ENCODE peak calls at places on chromosome 21, in six cellular contexts. U is hippocampal formation, O is left ventricle myocardium inferior, R is lower leg skin, V is astrocyte of the spinal cord, Z is iris pigment epithelial cell. H is an unnamed sample.

GRCh38 chr21:19181604-19182140 is 778.1 kb upstream of the TMPRSS15 start:
- DNase-seq in Z (no peak), V (no peak), O (no peak), U (no peak), R (no peak), H (no peak)

GRCh38 chr21:45973475-45974072 is 8.0 kb upstream of the COL6A1 start:
- DNase-seq in R (peak), O (peak), V (peak), Z (peak), U (no peak), H (peak)

GRCh38 chr21:29403922-29404538 is 105.3 kb downstream of the BACH1 start:
- DNase-seq in V (no peak), Z (peak), O (no peak), R (no peak), U (no peak), H (no peak)

GRCh38 chr21:38843806-38844479 is 38.2 kb downstream of the ETS2 start:
- DNase-seq in U (no peak), Z (peak), O (no peak), R (no peak), V (peak), H (no peak)

GRCh38 chr21:44919111-44919912 is 1.4 kb downstream of the ITGB2 start:
- DNase-seq in V (no peak), U (no peak), O (peak), Z (no peak), R (no peak), H (no peak)

GRCh38 chr21:25647632-25648031 is 8.6 kb downstream of the JAM2 start:
- DNase-seq in V (no peak), Z (no peak), R (no peak), U (no peak), O (no peak), H (no peak)

GRCh38 chr21:39087976-39088370 is 95.3 kb downstream of the PSMG1 start:
- DNase-seq in U (no peak), Z (no peak), O (no peak), V (no peak), R (no peak), H (no peak)

GRCh38 chr21:34846601-34847112 is 177.9 kb downstream of the CLIC6 start:
- DNase-seq in U (no peak), Z (peak), R (peak), O (no peak), V (peak), H (no peak)

GRCh38 chr21:43919283-43919682 is 54.3 kb downstream of the AGPAT3 start:
- DNase-seq in O (no peak), R (no peak), U (no peak), V (no peak), Z (no peak), H (no peak)

GRCh38 chr21:14092834-14093560 is 117.8 kb downstream of the LIPI start:
- DNase-seq in U (no peak), V (no peak), Z (no peak), R (peak), O (no peak), H (no peak)

GRCh38 chr21:44300262-44300959 is 558 bp downstream of the PFKL start:
- DNase-seq in Z (peak), O (peak), V (peak), R (peak), U (peak), H (peak)

GRCh38 chr21:37484535-37485474 is 118.2 kb downstream of the DYRK1A start:
- DNase-seq in U (no peak), R (no peak), V (no peak), O (no peak), Z (no peak), H (no peak)

GRCh38 chr21:22691643-22692042 is 1693.4 kb downstream of the NCAM2 start:
- DNase-seq in O (no peak), V (no peak), Z (no peak), R (no peak), U (no peak), H (no peak)

GRCh38 chr21:36718951-36719501 is 20.1 kb downstream of the SIM2 start:
- DNase-seq in Z (no peak), U (peak), O (no peak), V (no peak), R (no peak), H (no peak)

GRCh38 chr21:39384674-39385298 is 35.9 kb upstream of the HMGN1 start:
- DNase-seq in O (no peak), U (no peak), V (peak), R (no peak), Z (peak), H (no peak)

GRCh38 chr21:18164933-18165332 is 79.7 kb upstream of the CHODL start:
- DNase-seq in U (no peak), V (no peak), Z (no peak), R (no peak), O (no peak), H (no peak)

GRCh38 chr21:42503711-42504110 is 7.7 kb upstream of the RSPH1 start:
- DNase-seq in O (no peak), U (no peak), R (no peak), Z (no peak), V (no peak), H (no peak)

GRCh38 chr21:38999148-38999547 is 184.1 kb downstream of the PSMG1 start:
- DNase-seq in U (no peak), V (no peak), Z (no peak), R (no peak), O (no peak), H (no peak)

GRCh38 chr21:14453339-14453738 is 70.4 kb upstream of the HSPA13 start:
- DNase-seq in Z (no peak), O (no peak), U (no peak), R (no peak), V (no peak), H (peak)

GRCh38 chr21:28974531-28975227 is 18.0 kb downstream of the LTN1 start:
- DNase-seq in Z (no peak), V (no peak), O (no peak), R (no peak), U (no peak), H (no peak)

GRCh38 chr21:25118648-25119047 is 488.6 kb downstream of the MRPL39 start:
- DNase-seq in Z (no peak), R (no peak), U (no peak), V (no peak), O (no peak), H (no peak)

GRCh38 chr21:26148071-26148470 is 22.5 kb downstream of the APP start:
- DNase-seq in R (no peak), V (no peak), Z (no peak), O (no peak), U (no peak), H (no peak)

GRCh38 chr21:33698088-33698487 is 55.8 kb downstream of the ITSN1 start:
- DNase-seq in Z (no peak), R (no peak), V (no peak), O (no peak), U (no peak), H (no peak)

GRCh38 chr21:40334159-40334558 is 466.9 kb downstream of the PCP4 start:
- DNase-seq in O (no peak), Z (no peak), R (no peak), U (no peak), V (no peak), H (no peak)

GRCh38 chr21:41523175-41523574 is 15.2 kb upstream of the TMPRSS2 start:
- DNase-seq in R (peak), V (no peak), O (no peak), Z (no peak), U (no peak), H (no peak)

GRCh38 chr21:26405071-26405470 is 168.0 kb downstream of the CYYR1 start:
- DNase-seq in V (peak), Z (peak), O (no peak), R (no peak), U (no peak), H (no peak)

GRCh38 chr21:39444406-39445145 is 1.0 kb downstream of the LCA5L start:
- DNase-seq in R (no peak), V (peak), U (no peak), O (no peak), Z (peak), H (no peak)

GRCh38 chr21:25573409-25574206 is 33.7 kb downstream of the MRPL39 start:
- DNase-seq in R (no peak), O (no peak), V (peak), Z (peak), U (peak), H (peak)

GRCh38 chr21:29423521-29423920 is 124.8 kb downstream of the BACH1 start:
- DNase-seq in U (no peak), R (no peak), V (no peak), Z (no peak), O (no peak), H (no peak)

GRCh38 chr21:41506526-41507520 is 1.1 kb downstream of the TMPRSS2 start:
- DNase-seq in O (no peak), Z (no peak), R (no peak), U (no peak), V (no peak), H (no peak)

GRCh38 chr21:35611752-35612151 is 448.6 kb downstream of the SETD4 start:
- DNase-seq in U (no peak), V (no peak), Z (peak), R (no peak), O (no peak), H (no peak)

GRCh38 chr21:41975391-41976272 is 21.8 kb upstream of the C2CD2 start:
- DNase-seq in O (no peak), R (peak), V (no peak), Z (no peak), U (no peak), H (no peak)